ENCODE peak calls at places on chromosomes 3 and 15, in six cellular contexts. E is left ventricle myocardium inferior, K is right atrium auricular region, S is retinal pigment epithelial cell, B is pancreas, V is mucosa of descending colon. J is an unnamed sample.

GRCh38 chr3:33439421-33440327 is 531 bp downstream of the UBP1 start:
- DNase-seq in E (peak; percentile 48), K (peak; percentile 70), S (no peak), B (peak; percentile 89), V (peak; percentile 82), J (peak; percentile 37)

GRCh38 chr15:68403161-68403941 is 28.6 kb downstream of the ITGA11 start:
- DNase-seq in E (no peak), K (peak; percentile 16), S (no peak), B (no peak), V (no peak), J (no peak)

GRCh38 chr15:90064931-90065681 is 37.2 kb downstream of the IDH2 start:
- DNase-seq in E (peak; percentile 80), K (no peak), S (no peak), B (no peak), V (peak; percentile 75), J (no peak)

GRCh38 chr3:116046350-116046749 is 398.9 kb downstream of the LSAMP start:
- DNase-seq in E (no peak), K (no peak), S (no peak), B (no peak), V (no peak), J (no peak)

GRCh38 chr3:196207833-196208607 is 3.2 kb downstream of the ZDHHC19 start:
- DNase-seq in E (peak; percentile 55), K (no peak), S (no peak), B (peak; percentile 77), V (peak; percentile 85), J (no peak)

GRCh38 chr15:78264304-78265136 is at the start of gene DNAJA4:
- DNase-seq in E (peak; percentile 69), K (peak; percentile 66), S (no peak), B (peak; percentile 66), V (peak; percentile 78), J (peak; percentile 8)

GRCh38 chr3:57169872-57170623 is 4.9 kb upstream of the IL17RD start:
- DNase-seq in E (peak; percentile 75), K (peak; percentile 77), S (no peak), B (peak; percentile 91), V (peak; percentile 79), J (peak; percentile 72)

GRCh38 chr3:117695321-117695720 is 985.7 kb downstream of the TUSC7 start:
- DNase-seq in E (no peak), K (no peak), S (no peak), B (no peak), V (no peak), J (peak; percentile 32)

GRCh38 chr3:172156309-172156998 is 117.1 kb downstream of the FNDC3B start:
- DNase-seq in E (no peak), K (no peak), S (no peak), B (peak; percentile 68), V (no peak), J (no peak)

GRCh38 chr3:111577798-111578685 is 17.1 kb downstream of the ZBED2 start:
- DNase-seq in E (no peak), K (no peak), S (peak; percentile 43), B (no peak), V (no peak), J (peak; percentile 86)

GRCh38 chr15:95174880-95175279 is 943.5 kb downstream of the MCTP2 start:
- DNase-seq in E (no peak), K (no peak), S (no peak), B (no peak), V (no peak), J (no peak)

GRCh38 chr3:15634671-15635661 is 33.4 kb downstream of the BTD start:
- DNase-seq in E (no peak), K (no peak), S (peak; percentile 96), B (no peak), V (no peak), J (peak; percentile 96)

GRCh38 chr3:15631426-15632211 is 30.1 kb downstream of the BTD start:
- DNase-seq in E (no peak), K (no peak), S (no peak), B (no peak), V (no peak), J (no peak)

GRCh38 chr3:15632212-15632580 is 30.7 kb downstream of the BTD start:
- DNase-seq in E (no peak), K (no peak), S (no peak), B (no peak), V (no peak), J (no peak)

GRCh38 chr3:15633766-15634588 is 32.4 kb downstream of the BTD start:
- DNase-seq in E (no peak), K (no peak), S (no peak), B (no peak), V (no peak), J (peak; percentile 43)

GRCh38 chr3:15633159-15633558 is 31.6 kb downstream of the BTD start:
- DNase-seq in E (no peak), K (no peak), S (no peak), B (no peak), V (no peak), J (no peak)
- H3K4me3 ChIP-seq in E (no peak overlapping the region), K (no peak overlapping the region), S (no peak overlapping the region), B (no peak overlapping the region), V (no peak overlapping the region), J (no peak overlapping the region)

DNA sequence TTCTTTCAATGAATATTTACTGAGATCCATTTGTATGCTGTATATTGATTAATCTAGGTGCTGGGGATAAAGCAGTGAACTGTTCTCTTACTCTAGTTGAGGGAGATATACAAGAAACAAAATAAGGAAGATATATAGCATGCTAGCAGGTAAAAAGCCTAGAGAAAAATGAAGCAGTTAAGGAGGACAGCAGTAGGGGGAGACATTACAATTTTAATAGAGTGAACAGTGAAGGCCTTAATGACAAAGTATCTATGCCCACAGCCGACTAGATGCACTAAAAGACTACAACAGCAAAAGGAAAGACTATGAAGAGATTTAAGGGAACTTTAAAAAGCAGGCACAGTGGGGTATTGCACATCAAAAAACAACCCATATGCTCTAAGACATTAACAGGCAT is 81.4 kb downstream of the XRN1 start:
- DNase-seq in E (no peak), K (no peak), S (no peak), B (no peak), V (no peak), J (no peak)
- TF ChIP-seq CTCF in E (no peak), K (no peak), S (peak; percentile 38), B (no peak), V (no peak), J (peak; percentile 34)

GRCh38 chr15:85444329-85444605 is 63.9 kb downstream of the AKAP13 start:
- DNase-seq in E (no peak), K (no peak), S (no peak), B (no peak), V (no peak), J (no peak)
- H3K4me3 ChIP-seq in E (no peak overlapping the region), K (no peak overlapping the region), S (no peak overlapping the region), B (no peak overlapping the region), V (no peak overlapping the region), J (no peak overlapping the region)

DNA sequence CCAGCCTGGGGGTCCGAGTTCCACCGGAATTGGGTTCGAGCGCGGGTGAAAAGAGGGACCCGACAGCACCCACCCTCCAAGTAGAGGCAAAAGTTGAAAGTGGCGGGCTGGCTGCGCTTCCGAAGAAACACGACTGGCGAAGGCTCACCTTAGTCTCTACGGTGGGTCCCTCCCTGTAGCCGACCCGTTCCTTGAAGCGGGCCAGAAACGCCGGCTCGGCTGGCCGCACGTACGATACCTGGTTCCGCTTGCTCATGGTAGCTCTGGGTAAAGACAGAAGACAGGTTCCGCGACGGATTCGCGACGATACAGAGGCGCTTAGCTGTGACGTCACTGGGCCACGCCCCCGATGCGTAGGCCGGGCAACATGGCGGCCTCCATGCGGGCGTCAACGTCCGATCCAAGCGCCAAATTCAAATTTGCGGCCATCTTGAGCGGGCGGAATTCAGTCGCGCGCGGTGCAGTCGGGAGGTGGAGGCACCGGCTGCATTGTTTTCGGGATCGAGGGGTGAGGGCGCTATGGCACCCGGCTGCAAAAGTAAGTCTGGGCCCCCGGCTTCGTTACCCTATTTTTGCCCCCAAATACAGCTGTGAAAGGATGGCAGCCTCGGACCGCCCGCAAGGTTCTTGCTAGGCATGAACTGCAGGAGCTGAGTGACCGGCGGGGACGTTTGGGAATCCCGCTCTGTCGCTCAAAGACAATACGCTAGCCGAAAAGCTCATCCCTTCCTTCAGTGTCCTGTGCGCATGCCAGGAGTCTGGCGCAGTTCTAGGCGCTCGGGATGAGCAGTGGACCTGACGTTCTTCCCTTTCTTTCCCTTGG is at the start of the genes KIAA1143 and KIF15:
- DNase-seq in E (peak; percentile 97), K (peak; percentile 97), S (peak; percentile 82), B (peak; percentile 98), V (peak; percentile 98), J (peak; percentile 95)
- TF ChIP-seq CTCF in E (no peak), K (no peak), S (no peak), B (no peak), V (no peak), J (no peak)

GRCh38 chr3:46812237-46812791 is 50.9 kb downstream of the MYL3 start:
- DNase-seq in E (peak; percentile 75), K (no peak), S (peak; percentile 4), B (peak; percentile 91), V (peak; percentile 70), J (peak; percentile 47)

GRCh38 chr3:46811615-46812236 is 51.5 kb downstream of the MYL3 start:
- DNase-seq in E (no peak), K (no peak), S (no peak), B (peak; percentile 84), V (no peak), J (no peak)
- H3K4me3 ChIP-seq in E (peak overlapping the region; percentile 54), K (no peak overlapping the region), S (peak overlapping the region; percentile 43), B (peak overlapping the region; percentile 24), V (no peak overlapping the region), J (no peak overlapping the region)

DNA sequence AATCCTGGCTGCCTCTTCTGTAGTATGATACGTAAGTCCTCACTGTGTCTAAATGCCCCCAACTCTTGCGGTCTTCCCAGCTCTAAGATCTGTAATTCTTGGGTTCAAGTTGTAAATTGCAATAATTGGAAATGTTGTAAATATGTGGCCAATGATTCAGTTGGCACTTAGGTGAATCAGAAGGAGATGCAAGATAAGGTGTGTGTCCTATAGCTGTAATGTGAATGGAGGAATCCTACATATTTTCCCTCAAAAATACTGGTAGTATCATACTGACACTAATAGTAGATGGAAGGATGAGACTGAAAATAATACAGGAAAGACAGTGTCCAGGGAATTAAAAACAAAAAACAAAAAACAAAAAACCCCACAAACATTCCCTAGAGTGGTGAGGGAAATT is 3.5 kb upstream of the ST3GAL6 start:
- DNase-seq in E (no peak), K (no peak), S (no peak), B (no peak), V (no peak), J (no peak)
- TF ChIP-seq CTCF in E (no peak), K (no peak), S (no peak), B (no peak), V (no peak), J (no peak)